ENCODE peak calls at places on chromosomes 2 and 18, in seven cellular contexts. E is CD4-positive, alpha-beta T cell; F is psoas muscle; W is fibroblast of pulmonary artery; C is left ventricle myocardium inferior; M is fibroblast of lung; Z is heart left ventricle. B is an unnamed sample.

GRCh38 chr2:108536133-108536780 is 2.0 kb downstream of the LIMS1 start:
- DNase-seq in C (no peak), F (no peak), Z (no peak), E (no peak), W (peak), M (peak), B (no peak)

GRCh38 chr2:198127627-198128026 is 323.2 kb downstream of the PLCL1 start:
- DNase-seq in W (peak), M (peak), C (peak), F (peak), E (peak), Z (no peak), B (peak)

GRCh38 chr2:144459937-144460336 is 60.0 kb downstream of the ZEB2 start:
- DNase-seq in Z (no peak), F (no peak), W (peak), E (peak), C (no peak), M (peak), B (no peak)

GRCh38 chr2:168216351-168217005 is 30.9 kb downstream of the STK39 start:
- DNase-seq in M (no peak), Z (no peak), C (no peak), F (no peak), E (no peak), W (peak), B (no peak)

GRCh38 chr2:174673876-174674275 is 76.3 kb upstream of the WIPF1 start:
- DNase-seq in Z (no peak), F (no peak), C (no peak), E (no peak), M (peak), W (peak), B (no peak)

GRCh38 chr2:100320547-100321180 is 1.6 kb downstream of the LONRF2 start:
- DNase-seq in C (no peak), Z (no peak), F (peak), W (peak), E (no peak), M (no peak), B (no peak)

GRCh38 chr2:128607981-128608506 is 289.4 kb upstream of the HS6ST1 start:
- DNase-seq in Z (peak), E (no peak), W (no peak), M (no peak), C (peak), F (no peak), B (no peak)

GRCh38 chr18:61882296-61883004 is 10.4 kb downstream of the RNF152 start:
- DNase-seq in W (no peak), M (no peak), F (no peak), E (no peak), C (no peak), Z (no peak), B (no peak)

GRCh38 chr2:74498500-74499268 is 719 bp downstream of the LBX2 start:
- DNase-seq in W (peak), C (no peak), F (no peak), E (no peak), Z (no peak), M (no peak), B (peak)

GRCh38 chr2:186659383-186659782 is 34.5 kb upstream of the FAM171B start:
- DNase-seq in E (no peak), F (no peak), C (no peak), M (no peak), Z (no peak), W (no peak), B (no peak)

GRCh38 chr2:186648130-186648529 is 45.7 kb upstream of the FAM171B start:
- DNase-seq in C (no peak), W (no peak), F (no peak), M (peak), E (no peak), Z (no peak), B (no peak)

DNA sequence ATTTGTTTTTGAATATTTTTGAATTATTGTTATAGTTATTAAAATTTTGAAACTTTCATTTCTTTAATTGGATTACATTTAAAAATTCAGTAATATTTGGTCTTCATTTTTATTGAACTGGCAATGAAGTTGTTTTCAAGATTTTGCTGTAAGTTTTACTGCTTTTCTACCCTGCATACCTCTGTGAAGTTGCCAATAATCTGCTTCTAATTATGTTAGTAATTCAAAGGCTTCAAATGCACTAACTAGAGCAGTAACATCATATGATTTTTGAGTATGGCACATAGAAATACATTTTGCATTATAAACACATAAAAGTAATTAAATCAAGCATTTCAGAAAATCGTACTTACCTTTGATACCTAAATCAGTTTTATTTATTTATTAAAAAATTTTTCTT is 40.3 kb upstream of the FAM171B start:
- DNase-seq in C (no peak), W (no peak), E (no peak), M (no peak), Z (no peak), F (no peak), B (no peak)
- TF ChIP-seq CTCF in C (no peak), W (no peak), E (no peak), M (no peak), Z (no peak), F (no peak), B (no peak)

DNA sequence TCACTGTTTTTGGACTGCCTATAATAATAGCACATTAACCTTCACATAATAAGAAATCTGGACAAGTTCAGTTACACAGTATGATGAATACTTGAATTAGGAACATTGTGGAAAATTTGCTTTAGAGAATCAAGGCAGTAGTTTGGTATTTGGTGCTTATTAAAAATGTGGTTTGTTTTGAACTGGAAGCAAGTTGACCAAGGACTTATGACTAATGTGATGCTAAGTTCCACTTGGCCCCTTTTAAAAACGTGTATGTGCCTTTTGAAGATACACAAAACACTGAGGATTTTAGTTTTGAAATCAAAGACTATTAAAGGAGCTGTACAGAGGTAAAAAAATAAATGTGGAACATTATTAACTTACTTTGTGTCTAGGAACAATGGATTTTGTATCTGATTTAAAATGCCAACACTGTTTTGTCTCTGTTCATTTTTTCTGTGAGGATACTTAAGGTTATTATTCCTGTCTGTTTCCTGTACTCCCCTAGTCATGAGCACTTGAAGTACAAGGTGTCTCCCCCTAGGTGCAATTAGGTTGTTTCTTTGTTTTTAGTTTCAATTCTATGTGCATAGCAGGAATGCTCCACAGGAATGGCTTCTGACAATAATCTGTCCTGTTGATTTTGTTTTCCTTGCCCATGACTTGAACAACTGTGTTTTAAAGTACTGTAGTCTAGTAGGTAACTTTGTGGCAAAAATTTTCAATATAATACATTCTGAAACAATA is 49.6 kb upstream of the PTH2R start:
- DNase-seq in W (no peak), M (peak), E (no peak), C (no peak), Z (no peak), F (no peak), B (no peak)
- TF ChIP-seq CTCF in W (no peak), M (no peak), E (no peak), C (no peak), Z (no peak), F (no peak), B (no peak)

GRCh38 chr2:150034665-150035064 is 447.1 kb upstream of the MMADHC start:
- DNase-seq in M (no peak), F (no peak), W (no peak), C (no peak), E (no peak), Z (no peak), B (no peak)

GRCh38 chr2:150041721-150042450 is 445.6 kb downstream of the RND3 start:
- DNase-seq in W (peak), C (no peak), E (no peak), F (no peak), M (peak), Z (no peak), B (no peak)

GRCh38 chr2:150036622-150037021 is 449.0 kb upstream of the MMADHC start:
- DNase-seq in C (no peak), E (no peak), F (no peak), W (no peak), M (no peak), Z (no peak), B (no peak)
- TF ChIP-seq CTCF in C (no peak), E (no peak), F (no peak), W (no peak), M (no peak), Z (no peak), B (no peak)

GRCh38 chr2:11154460-11155325 is 574 bp upstream of the SLC66A3 start:
- DNase-seq in C (peak), Z (peak), E (peak), W (peak), M (peak), F (peak), B (peak)
- TF ChIP-seq CTCF in C (no peak), Z (no peak), E (no peak), W (no peak), M (no peak), F (no peak), B (no peak)

GRCh38 chr18:28189400-28190239 is 12.7 kb upstream of the CDH2 start:
- DNase-seq in E (no peak), Z (no peak), C (no peak), M (peak), F (no peak), W (peak), B (peak)
- TF ChIP-seq CTCF in E (no peak), Z (no peak), C (peak), M (peak), F (peak), W (peak), B (peak)

B was measured in GM10248.